ENCODE peak calls at places on chromosomes 2 and 18, in four cellular contexts. H is heart left ventricle, C is IMR-90, M is dorsolateral prefrontal cortex. U is an unnamed sample.

GRCh38 chr18:58232674-58233073 is 188.6 kb downstream of the NEDD4L start:
- DNase-seq in H (no peak), C (no peak), M (no peak), U (no peak)

GRCh38 chr2:191070276-191070675 is 56.3 kb upstream of the STAT1 start:
- DNase-seq in H (no peak), C (no peak), M (no peak), U (no peak)

GRCh38 chr2:235458839-235459273 is 35.0 kb upstream of the AGAP1 start:
- DNase-seq in H (no peak), C (peak), M (no peak), U (peak)

GRCh38 chr2:184756885-184757284 is 158.6 kb downstream of the ZNF804A start:
- DNase-seq in H (no peak), C (peak), M (no peak), U (no peak)

GRCh38 chr2:8193686-8194615 is 487.9 kb upstream of the ID2 start:
- DNase-seq in H (no peak), C (no peak), M (no peak), U (no peak)

GRCh38 chr2:100948965-100949364 is 53.1 kb upstream of the RPL31 start:
- DNase-seq in H (no peak), C (no peak), M (no peak), U (no peak)

GRCh38 chr2:167028503-167028902 is 140.2 kb downstream of the XIRP2 start:
- DNase-seq in H (no peak), C (no peak), M (no peak), U (no peak)

GRCh38 chr2:158232476-158232875 is 130.8 kb downstream of the UPP2 start:
- DNase-seq in H (no peak), C (no peak), M (no peak), U (no peak)

GRCh38 chr18:74378179-74378682 is 62.6 kb downstream of the C18orf63 start:
- DNase-seq in H (peak), C (no peak), M (no peak), U (no peak)

DNA sequence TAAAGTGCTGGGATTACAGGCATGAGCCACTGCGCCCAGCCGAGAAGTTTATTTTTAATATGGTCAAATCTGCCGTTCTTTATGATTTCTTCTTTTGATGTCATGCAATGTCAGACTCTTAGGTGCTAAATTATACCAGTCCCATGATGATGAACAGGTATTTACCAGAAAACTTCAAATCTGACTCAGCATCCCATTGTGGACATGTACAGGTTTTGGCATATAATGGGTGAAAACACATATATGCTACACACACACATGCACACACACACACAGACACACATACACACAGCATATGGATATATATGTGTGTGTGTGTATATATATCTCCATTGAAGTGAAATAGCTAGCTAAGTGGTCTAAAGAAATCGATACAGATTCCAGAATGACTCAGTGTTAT is 7.4 kb downstream of the PLEK start:
- DNase-seq in H (no peak), C (no peak), M (no peak), U (no peak)
- H3K4me3 ChIP-seq in H (no peak), C (no peak), M (no peak), U (no peak)

GRCh38 chr2:70834106-70834505 is 1.5 kb downstream of the CD207 start:
- DNase-seq in H (no peak), C (no peak), M (no peak), U (no peak)
- H3K4me3 ChIP-seq in H (no peak), C (no peak), M (no peak), U (no peak)

GRCh38 chr2:70443078-70443465 is 110.6 kb downstream of the TGFA start:
- DNase-seq in H (no peak), C (no peak), M (no peak), U (no peak)
- H3K4me3 ChIP-seq in H (no peak), C (no peak), M (no peak), U (no peak)

GRCh38 chr18:50558948-50559749 is 738 bp upstream of the MAPK4 start:
- DNase-seq in H (no peak), C (no peak), M (peak), U (no peak)

GRCh38 chr18:50562686-50563085 is 2.8 kb downstream of the MAPK4 start:
- DNase-seq in H (no peak), C (no peak), M (no peak), U (no peak)

GRCh38 chr18:50560681-50561629 is 1.1 kb downstream of the MAPK4 start:
- DNase-seq in H (no peak), C (no peak), M (no peak), U (peak)

GRCh38 chr18:50558157-50558556 is 1.7 kb upstream of the MAPK4 start:
- DNase-seq in H (no peak), C (no peak), M (no peak), U (no peak)

DNA sequence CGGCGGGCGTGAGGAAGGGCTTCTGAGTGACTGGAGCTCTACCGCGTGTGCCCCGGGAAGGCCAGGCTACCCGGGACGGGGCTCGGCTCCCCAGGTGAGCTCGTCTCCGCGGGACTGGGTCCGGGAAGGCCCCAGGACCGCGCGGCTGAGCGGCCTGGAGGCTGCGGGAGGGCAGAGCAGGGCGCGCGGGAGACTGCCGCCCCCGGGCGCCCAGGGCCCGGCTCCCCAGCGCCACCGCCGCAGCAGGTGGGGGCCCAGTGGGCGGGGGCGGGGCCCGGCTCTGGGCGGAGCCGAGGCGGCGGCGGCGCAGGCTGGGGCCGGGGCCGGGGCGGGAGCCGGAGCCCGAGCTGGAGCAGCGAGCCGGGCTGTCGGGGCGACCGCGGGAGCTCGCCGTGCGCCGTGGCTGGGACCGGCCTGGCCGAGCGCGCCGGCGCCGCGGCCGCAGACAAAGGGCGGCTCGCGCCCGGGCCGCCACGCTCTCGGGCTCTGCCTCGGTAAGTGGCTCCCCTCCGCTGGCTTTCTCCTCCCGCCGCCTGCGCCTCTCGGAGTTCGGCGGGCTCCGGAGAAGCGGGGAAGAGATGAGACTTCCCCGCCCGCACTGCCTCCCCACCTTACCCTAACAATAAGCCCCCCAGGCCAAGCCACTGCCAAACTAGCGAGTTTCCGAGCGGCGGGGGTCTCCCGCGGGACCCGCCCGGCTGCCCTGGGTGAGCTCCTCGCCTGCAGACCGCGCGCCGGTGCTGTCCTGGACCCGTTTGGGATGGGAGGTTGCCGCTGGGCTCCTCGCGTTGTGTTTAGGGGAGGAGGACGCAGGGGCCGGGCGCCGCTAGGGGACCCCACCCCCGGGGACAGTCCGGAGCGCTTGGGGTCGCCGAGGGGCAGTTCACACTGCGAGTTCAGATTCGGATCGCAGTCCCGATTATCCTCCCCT is at the start of gene MAPK4:
- DNase-seq in H (peak), C (no peak), M (peak), U (peak)
- H3K4me3 ChIP-seq in H (peak), C (peak), M (peak), U (peak)

DNA sequence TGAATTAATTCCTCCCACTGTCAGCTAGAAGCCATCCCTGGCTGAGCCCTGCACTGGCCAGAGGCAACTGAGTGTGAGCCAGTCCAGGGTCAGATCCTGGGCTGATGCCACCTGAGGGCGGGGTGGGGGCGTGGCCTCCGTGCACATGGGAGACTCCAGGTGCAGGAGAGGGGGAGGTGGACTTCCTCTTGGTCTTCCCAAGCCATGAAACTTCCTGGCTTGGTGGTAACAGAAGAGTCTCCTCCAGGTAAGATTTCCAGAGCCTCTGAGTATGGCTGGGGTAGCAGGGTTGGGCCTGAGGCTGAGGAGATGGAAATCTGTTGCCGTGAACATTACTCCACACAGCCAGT is 462 bp upstream of the RAB17 start:
- DNase-seq in H (peak), C (no peak), M (no peak), U (peak)
- H3K4me3 ChIP-seq in H (peak), C (no peak), M (no peak), U (no peak)

U was measured in pancreas.